ENCODE peak calls at places on chromosomes 6 and 20, in seven cellular contexts. One of them, this sample, is unnamed.

GRCh38 chr6:56046576-56046975 is 171.2 kb upstream of the BMP5 start:
- DNase-seq in upper lobe of left lung: no peak
- DNase-seq in astrocyte of the spinal cord: peak
- DNase-seq in heart left ventricle: peak
- DNase-seq in heart right ventricle: peak
- DNase-seq in IMR-90: peak
- DNase-seq in fibroblast of lung: peak
- DNase-seq in this sample: no peak

GRCh38 chr20:21436186-21436585 is 38.9 kb upstream of the NKX2-4 start:
- DNase-seq in upper lobe of left lung: no peak
- DNase-seq in astrocyte of the spinal cord: peak
- DNase-seq in heart left ventricle: no peak
- DNase-seq in heart right ventricle: no peak
- DNase-seq in IMR-90: peak
- DNase-seq in fibroblast of lung: peak
- DNase-seq in this sample: no peak

GRCh38 chr6:107237992-107238660 is 122.8 kb upstream of the BEND3 start:
- DNase-seq in upper lobe of left lung: no peak
- DNase-seq in astrocyte of the spinal cord: peak
- DNase-seq in heart left ventricle: no peak
- DNase-seq in heart right ventricle: no peak
- DNase-seq in IMR-90: peak
- DNase-seq in fibroblast of lung: peak
- DNase-seq in this sample: no peak

GRCh38 chr6:150876598-150876997 is 11.1 kb downstream of the MTHFD1L start:
- DNase-seq in upper lobe of left lung: no peak
- DNase-seq in astrocyte of the spinal cord: peak
- DNase-seq in heart left ventricle: peak
- DNase-seq in heart right ventricle: peak
- DNase-seq in IMR-90: peak
- DNase-seq in fibroblast of lung: peak
- DNase-seq in this sample: no peak

GRCh38 chr20:50286609-50287008 is 96.0 kb downstream of the CEBPB start:
- DNase-seq in upper lobe of left lung: no peak
- DNase-seq in astrocyte of the spinal cord: peak
- DNase-seq in heart left ventricle: peak
- DNase-seq in heart right ventricle: no peak
- DNase-seq in IMR-90: peak
- DNase-seq in fibroblast of lung: peak
- DNase-seq in this sample: no peak

GRCh38 chr20:33444797-33445560 is 1.4 kb upstream of the SNTA1 start:
- DNase-seq in upper lobe of left lung: no peak
- DNase-seq in astrocyte of the spinal cord: no peak
- DNase-seq in heart left ventricle: no peak
- DNase-seq in heart right ventricle: peak
- DNase-seq in IMR-90: no peak
- DNase-seq in fibroblast of lung: no peak
- DNase-seq in this sample: no peak

GRCh38 chr20:44610313-44610965 is 28.1 kb downstream of the PKIG start:
- DNase-seq in upper lobe of left lung: no peak
- DNase-seq in astrocyte of the spinal cord: no peak
- DNase-seq in heart left ventricle: no peak
- DNase-seq in heart right ventricle: no peak
- DNase-seq in IMR-90: no peak
- DNase-seq in fibroblast of lung: no peak
- DNase-seq in this sample: no peak

GRCh38 chr20:32207211-32207625 is 325 bp downstream of the PLAGL2 start:
- DNase-seq in upper lobe of left lung: no peak
- DNase-seq in astrocyte of the spinal cord: no peak
- DNase-seq in heart left ventricle: no peak
- DNase-seq in heart right ventricle: no peak
- DNase-seq in IMR-90: no peak
- DNase-seq in fibroblast of lung: no peak
- DNase-seq in this sample: no peak

GRCh38 chr20:49694450-49695071 is 19.1 kb downstream of the B4GALT5 start:
- DNase-seq in upper lobe of left lung: no peak
- DNase-seq in astrocyte of the spinal cord: no peak
- DNase-seq in heart left ventricle: no peak
- DNase-seq in heart right ventricle: no peak
- DNase-seq in IMR-90: no peak
- DNase-seq in fibroblast of lung: no peak
- DNase-seq in this sample: peak

GRCh38 chr6:35370124-35370741 is 27.9 kb downstream of the PPARD start:
- DNase-seq in upper lobe of left lung: no peak
- DNase-seq in astrocyte of the spinal cord: peak
- DNase-seq in heart left ventricle: peak
- DNase-seq in heart right ventricle: peak
- DNase-seq in IMR-90: peak
- DNase-seq in fibroblast of lung: peak
- DNase-seq in this sample: no peak

GRCh38 chr20:11703119-11703518 is 214.6 kb upstream of the BTBD3 start:
- DNase-seq in upper lobe of left lung: no peak
- DNase-seq in astrocyte of the spinal cord: no peak
- DNase-seq in heart left ventricle: no peak
- DNase-seq in heart right ventricle: no peak
- DNase-seq in IMR-90: no peak
- DNase-seq in fibroblast of lung: no peak
- DNase-seq in this sample: no peak

GRCh38 chr20:51091564-51092195 is 68.8 kb upstream of the KCNG1 start:
- DNase-seq in upper lobe of left lung: no peak
- DNase-seq in astrocyte of the spinal cord: no peak
- DNase-seq in heart left ventricle: no peak
- DNase-seq in heart right ventricle: no peak
- DNase-seq in IMR-90: no peak
- DNase-seq in fibroblast of lung: no peak
- DNase-seq in this sample: no peak

GRCh38 chr6:108549741-108550140 is 11.0 kb upstream of the FOXO3 start:
- DNase-seq in upper lobe of left lung: no peak
- DNase-seq in astrocyte of the spinal cord: peak
- DNase-seq in heart left ventricle: no peak
- DNase-seq in heart right ventricle: no peak
- DNase-seq in IMR-90: no peak
- DNase-seq in fibroblast of lung: no peak
- DNase-seq in this sample: no peak

GRCh38 chr6:169866140-169866534 is 114.7 kb downstream of the ERMARD start:
- DNase-seq in upper lobe of left lung: no peak
- DNase-seq in astrocyte of the spinal cord: no peak
- DNase-seq in heart left ventricle: no peak
- DNase-seq in heart right ventricle: no peak
- DNase-seq in IMR-90: no peak
- DNase-seq in fibroblast of lung: no peak
- DNase-seq in this sample: no peak

GRCh38 chr6:501891-502601 is 110.5 kb downstream of the IRF4 start:
- DNase-seq in upper lobe of left lung: peak
- DNase-seq in astrocyte of the spinal cord: no peak
- DNase-seq in heart left ventricle: no peak
- DNase-seq in heart right ventricle: no peak
- DNase-seq in IMR-90: no peak
- DNase-seq in fibroblast of lung: no peak
- DNase-seq in this sample: no peak

GRCh38 chr6:155186052-155186658 is 77.7 kb upstream of the CLDN20 start:
- DNase-seq in upper lobe of left lung: no peak
- DNase-seq in astrocyte of the spinal cord: no peak
- DNase-seq in heart left ventricle: no peak
- DNase-seq in heart right ventricle: no peak
- DNase-seq in IMR-90: peak
- DNase-seq in fibroblast of lung: peak
- DNase-seq in this sample: no peak

GRCh38 chr6:69953491-69953890 is 87.1 kb downstream of the COL19A1 start:
- DNase-seq in upper lobe of left lung: no peak
- DNase-seq in astrocyte of the spinal cord: no peak
- DNase-seq in heart left ventricle: no peak
- DNase-seq in heart right ventricle: no peak
- DNase-seq in IMR-90: no peak
- DNase-seq in fibroblast of lung: no peak
- DNase-seq in this sample: no peak

GRCh38 chr6:128767150-128767549 is 115.8 kb upstream of the LAMA2 start:
- DNase-seq in upper lobe of left lung: no peak
- DNase-seq in astrocyte of the spinal cord: no peak
- DNase-seq in heart left ventricle: no peak
- DNase-seq in heart right ventricle: no peak
- DNase-seq in IMR-90: no peak
- DNase-seq in fibroblast of lung: no peak
- DNase-seq in this sample: no peak

DNA sequence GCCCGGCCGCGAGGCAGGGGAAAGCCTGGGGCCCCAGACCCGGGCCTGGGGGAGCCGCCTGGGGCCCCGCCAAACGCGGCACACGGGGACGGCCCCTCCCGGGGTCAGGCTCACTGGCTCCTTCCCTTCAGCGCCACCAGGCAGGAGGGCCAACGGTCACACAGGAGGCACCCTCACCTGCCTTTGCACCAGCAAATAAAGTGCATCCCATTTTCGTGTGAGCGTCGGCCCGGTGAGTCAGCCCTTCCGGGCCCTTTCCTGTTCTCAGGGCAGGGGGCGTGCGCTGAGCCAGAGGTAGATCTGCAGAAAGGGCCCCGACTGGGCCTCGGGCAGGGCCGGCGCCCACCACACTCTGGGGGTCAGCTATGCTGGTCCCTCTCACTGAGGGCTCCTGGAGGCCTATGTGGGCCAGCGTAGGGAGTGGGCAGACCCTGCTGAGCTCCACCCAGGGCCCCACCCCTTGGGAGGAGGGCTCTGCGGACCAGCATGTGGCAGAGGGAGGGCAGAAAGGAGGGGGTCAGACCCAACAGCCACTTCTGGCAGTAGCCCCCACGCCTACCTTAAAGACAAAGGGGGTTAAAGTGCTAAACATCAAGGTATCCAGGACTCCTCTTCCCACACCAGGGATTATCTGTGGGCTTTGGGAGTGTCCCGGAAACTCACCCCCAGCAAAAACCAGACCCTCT is 931 bp upstream of the UCKL1 start:
- DNase-seq in upper lobe of left lung: peak
- DNase-seq in astrocyte of the spinal cord: peak
- DNase-seq in heart left ventricle: peak
- DNase-seq in heart right ventricle: peak
- DNase-seq in IMR-90: peak
- DNase-seq in fibroblast of lung: peak
- DNase-seq in this sample: peak
- TF ChIP-seq CTCF in upper lobe of left lung: no peak
- TF ChIP-seq CTCF in astrocyte of the spinal cord: peak
- TF ChIP-seq CTCF in heart left ventricle: no peak
- TF ChIP-seq CTCF in heart right ventricle: no peak
- TF ChIP-seq CTCF in IMR-90: no peak
- TF ChIP-seq CTCF in fibroblast of lung: peak
- TF ChIP-seq CTCF in this sample: no peak

DNA sequence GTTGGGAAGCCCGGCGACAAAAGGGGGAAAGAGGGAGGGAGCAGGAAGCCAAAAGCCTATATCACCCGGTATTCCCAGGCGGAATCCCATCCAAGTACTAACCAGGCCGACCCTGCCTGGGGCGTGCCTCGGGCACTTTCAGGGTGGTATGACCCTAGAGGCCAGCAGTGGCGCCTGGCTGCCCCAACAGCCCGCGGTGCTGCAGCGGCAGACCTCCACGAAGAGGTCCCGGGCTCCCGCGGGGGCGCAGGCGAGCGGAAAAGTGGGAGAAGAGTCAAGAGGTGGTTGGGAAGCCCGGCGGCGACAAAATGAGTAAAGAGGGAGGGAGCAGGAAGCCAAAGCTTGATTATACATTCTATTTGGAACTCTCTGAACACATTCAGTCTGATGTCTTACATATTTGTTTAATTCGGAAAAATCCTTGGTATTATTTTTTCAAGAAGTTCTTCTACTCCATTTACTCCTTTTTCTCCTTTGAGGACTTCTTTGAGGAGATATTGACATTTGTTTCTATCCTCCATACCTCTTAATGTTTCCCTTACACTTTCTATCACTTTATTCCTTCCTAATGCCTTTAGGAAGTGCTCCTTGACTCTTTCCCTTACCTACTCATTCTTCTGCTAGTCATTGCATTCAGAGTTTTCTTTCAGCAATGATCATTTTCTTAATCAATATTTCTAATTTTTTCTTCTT is 11.5 kb downstream of the TREML4 start:
- DNase-seq in upper lobe of left lung: peak
- DNase-seq in astrocyte of the spinal cord: no peak
- DNase-seq in heart left ventricle: no peak
- DNase-seq in heart right ventricle: no peak
- DNase-seq in IMR-90: no peak
- DNase-seq in fibroblast of lung: no peak
- DNase-seq in this sample: peak
- TF ChIP-seq CTCF in upper lobe of left lung: no peak
- TF ChIP-seq CTCF in astrocyte of the spinal cord: no peak
- TF ChIP-seq CTCF in heart left ventricle: no peak
- TF ChIP-seq CTCF in heart right ventricle: no peak
- TF ChIP-seq CTCF in IMR-90: no peak
- TF ChIP-seq CTCF in fibroblast of lung: no peak
- TF ChIP-seq CTCF in this sample: no peak

GRCh38 chr6:37020426-37021211 is 15.2 kb downstream of the FGD2 start:
- DNase-seq in upper lobe of left lung: peak
- DNase-seq in astrocyte of the spinal cord: no peak
- DNase-seq in heart left ventricle: no peak
- DNase-seq in heart right ventricle: no peak
- DNase-seq in IMR-90: no peak
- DNase-seq in fibroblast of lung: no peak
- DNase-seq in this sample: no peak

GRCh38 chr6:37018152-37019064 is 13.0 kb downstream of the FGD2 start:
- DNase-seq in upper lobe of left lung: peak
- DNase-seq in astrocyte of the spinal cord: peak
- DNase-seq in heart left ventricle: peak
- DNase-seq in heart right ventricle: peak
- DNase-seq in IMR-90: peak
- DNase-seq in fibroblast of lung: peak
- DNase-seq in this sample: peak

GRCh38 chr6:37022135-37022863 is 16.8 kb downstream of the FGD2 start:
- DNase-seq in upper lobe of left lung: peak
- DNase-seq in astrocyte of the spinal cord: no peak
- DNase-seq in heart left ventricle: no peak
- DNase-seq in heart right ventricle: no peak
- DNase-seq in IMR-90: no peak
- DNase-seq in fibroblast of lung: no peak
- DNase-seq in this sample: no peak

GRCh38 chr6:37019065-37019450 is 13.6 kb downstream of the FGD2 start:
- DNase-seq in upper lobe of left lung: no peak
- DNase-seq in astrocyte of the spinal cord: no peak
- DNase-seq in heart left ventricle: no peak
- DNase-seq in heart right ventricle: no peak
- DNase-seq in IMR-90: no peak
- DNase-seq in fibroblast of lung: no peak
- DNase-seq in this sample: no peak

GRCh38 chr6:37021356-37022129 is 16.1 kb downstream of the FGD2 start:
- DNase-seq in upper lobe of left lung: no peak
- DNase-seq in astrocyte of the spinal cord: peak
- DNase-seq in heart left ventricle: no peak
- DNase-seq in heart right ventricle: no peak
- DNase-seq in IMR-90: peak
- DNase-seq in fibroblast of lung: peak
- DNase-seq in this sample: peak
- TF ChIP-seq CTCF in upper lobe of left lung: no peak
- TF ChIP-seq CTCF in astrocyte of the spinal cord: peak
- TF ChIP-seq CTCF in heart left ventricle: no peak
- TF ChIP-seq CTCF in heart right ventricle: peak
- TF ChIP-seq CTCF in IMR-90: peak
- TF ChIP-seq CTCF in fibroblast of lung: peak
- TF ChIP-seq CTCF in this sample: no peak

DNA sequence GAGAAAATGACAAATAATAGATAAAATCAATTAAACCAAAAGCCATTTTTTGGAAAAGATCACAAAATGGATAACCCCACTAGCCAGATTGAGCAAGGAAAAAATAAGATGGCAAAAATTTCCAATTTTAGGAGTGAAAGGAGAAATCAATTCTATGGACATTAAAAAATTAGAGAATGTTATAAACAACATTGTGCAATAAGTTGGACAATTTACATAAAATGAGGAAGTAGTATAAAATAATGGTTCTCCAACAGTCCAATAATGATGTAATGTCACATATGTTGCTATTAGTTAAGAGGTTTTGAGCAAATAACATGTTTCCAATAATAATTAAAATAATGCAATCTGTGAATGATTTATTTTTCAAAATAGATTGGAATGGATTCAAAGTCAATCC is 3.1 kb upstream of the SNAP91 start:
- DNase-seq in upper lobe of left lung: no peak
- DNase-seq in astrocyte of the spinal cord: no peak
- DNase-seq in heart left ventricle: no peak
- DNase-seq in heart right ventricle: no peak
- DNase-seq in IMR-90: no peak
- DNase-seq in fibroblast of lung: no peak
- DNase-seq in this sample: no peak
- TF ChIP-seq CTCF in upper lobe of left lung: no peak
- TF ChIP-seq CTCF in astrocyte of the spinal cord: no peak
- TF ChIP-seq CTCF in heart left ventricle: no peak
- TF ChIP-seq CTCF in heart right ventricle: no peak
- TF ChIP-seq CTCF in IMR-90: no peak
- TF ChIP-seq CTCF in fibroblast of lung: no peak
- TF ChIP-seq CTCF in this sample: no peak

This sample was measured in endothelial cell.